ENCODE peak calls at places on chromosomes 1 and 21, in five cellular contexts. H is uterus; E is skeletal muscle cell; Q is pancreas; S is CD8-positive, alpha-beta T cell. X is an unnamed sample.

GRCh38 chr1:171295821-171296220 is 18.2 kb upstream of the FMO4 start:
- DNase-seq in H (no peak), E (no peak), Q (no peak), S (no peak), X (no peak)

GRCh38 chr1:88608139-88608943 is 75.7 kb upstream of the PKN2 start:
- DNase-seq in H (no peak), E (no peak), Q (no peak), S (no peak), X (no peak)

GRCh38 chr1:8076171-8076570 is 50.1 kb upstream of the ERRFI1 start:
- DNase-seq in H (no peak), E (no peak), Q (no peak), S (no peak), X (no peak)

GRCh38 chr1:44660176-44660575 is 14.1 kb downstream of the TMEM53 start:
- DNase-seq in H (no peak), E (peak), Q (peak), S (no peak), X (peak)

GRCh38 chr21:45088116-45088515 is 13.7 kb downstream of the ADARB1 start:
- DNase-seq in H (no peak), E (no peak), Q (no peak), S (no peak), X (no peak)

GRCh38 chr1:3222042-3222692 is 153.2 kb downstream of the PRDM16 start:
- DNase-seq in H (no peak), E (no peak), Q (peak), S (no peak), X (no peak)

GRCh38 chr1:179856286-179856685 is 21.3 kb downstream of the TOR1AIP2 start:
- DNase-seq in H (no peak), E (no peak), Q (no peak), S (no peak), X (no peak)

GRCh38 chr1:212161231-212161781 is 123.9 kb upstream of the PPP2R5A start:
- DNase-seq in H (no peak), E (peak), Q (no peak), S (no peak), X (no peak)

GRCh38 chr1:51231121-51231520 is 5.0 kb upstream of the RNF11 start:
- DNase-seq in H (no peak), E (no peak), Q (no peak), S (no peak), X (no peak)

GRCh38 chr1:95650631-95651030 is 416.6 kb downstream of the RWDD3 start:
- DNase-seq in H (no peak), E (no peak), Q (no peak), S (no peak), X (no peak)

GRCh38 chr1:12454406-12455391 is 163.3 kb downstream of the DHRS3 start:
- DNase-seq in H (peak), E (no peak), Q (no peak), S (no peak), X (no peak)

GRCh38 chr1:17416389-17416788 is 23.1 kb downstream of the RCC2 start:
- DNase-seq in H (no peak), E (no peak), Q (no peak), S (no peak), X (no peak)

GRCh38 chr1:27981146-27981545 is 21.4 kb downstream of the XKR8 start:
- DNase-seq in H (no peak), E (no peak), Q (no peak), S (no peak), X (no peak)

GRCh38 chr1:53367503-53368313 is 39.8 kb upstream of the LRP8 start:
- DNase-seq in H (peak), E (no peak), Q (peak), S (peak), X (no peak)

GRCh38 chr1:211591980-211592493 is 13.1 kb upstream of the SLC30A1 start:
- DNase-seq in H (no peak), E (peak), Q (no peak), S (no peak), X (no peak)

GRCh38 chr1:226708342-226708780 is 30.7 kb downstream of the ITPKB start:
- DNase-seq in H (peak), E (peak), Q (no peak), S (no peak), X (no peak)

GRCh38 chr1:7334475-7335035 is 436.5 kb upstream of the VAMP3 start:
- DNase-seq in H (no peak), E (no peak), Q (no peak), S (no peak), X (no peak)

GRCh38 chr1:67674260-67675011 is 10.6 kb upstream of the GADD45A start:
- DNase-seq in H (peak), E (peak), Q (no peak), S (peak), X (no peak)

GRCh38 chr1:210654176-210654786 is 325.6 kb downstream of the HHAT start:
- DNase-seq in H (no peak), E (no peak), Q (no peak), S (no peak), X (no peak)

GRCh38 chr1:61190476-61191067 is 108.2 kb downstream of the NFIA start:
- DNase-seq in H (no peak), E (no peak), Q (no peak), S (no peak), X (no peak)

GRCh38 chr1:246220495-246221065 is 286.5 kb downstream of the SMYD3 start:
- DNase-seq in H (no peak), E (no peak), Q (no peak), S (no peak), X (no peak)

GRCh38 chr1:58964428-58964827 is 180.6 kb upstream of the JUN start:
- DNase-seq in H (no peak), E (no peak), Q (peak), S (no peak), X (no peak)

GRCh38 chr1:179101566-179101965 is 19.7 kb downstream of the TOR3A start:
- DNase-seq in H (no peak), E (no peak), Q (no peak), S (no peak), X (no peak)

GRCh38 chr1:231171623-231172197 is 9.9 kb downstream of the TRIM67 start:
- DNase-seq in H (no peak), E (peak), Q (no peak), S (no peak), X (no peak)

GRCh38 chr1:66396212-66396890 is 137.6 kb upstream of the SGIP1 start:
- DNase-seq in H (no peak), E (no peak), Q (no peak), S (no peak), X (no peak)
- H3K4me3 ChIP-seq in H (no peak), E (no peak), Q (no peak), S (no peak), X (no peak)

GRCh38 chr1:36258960-36259344 is 34.7 kb downstream of the THRAP3 start:
- DNase-seq in H (no peak), E (no peak), Q (no peak), S (no peak), X (no peak)
- H3K4me3 ChIP-seq in H (no peak), E (no peak), Q (no peak), S (no peak), X (no peak)

DNA sequence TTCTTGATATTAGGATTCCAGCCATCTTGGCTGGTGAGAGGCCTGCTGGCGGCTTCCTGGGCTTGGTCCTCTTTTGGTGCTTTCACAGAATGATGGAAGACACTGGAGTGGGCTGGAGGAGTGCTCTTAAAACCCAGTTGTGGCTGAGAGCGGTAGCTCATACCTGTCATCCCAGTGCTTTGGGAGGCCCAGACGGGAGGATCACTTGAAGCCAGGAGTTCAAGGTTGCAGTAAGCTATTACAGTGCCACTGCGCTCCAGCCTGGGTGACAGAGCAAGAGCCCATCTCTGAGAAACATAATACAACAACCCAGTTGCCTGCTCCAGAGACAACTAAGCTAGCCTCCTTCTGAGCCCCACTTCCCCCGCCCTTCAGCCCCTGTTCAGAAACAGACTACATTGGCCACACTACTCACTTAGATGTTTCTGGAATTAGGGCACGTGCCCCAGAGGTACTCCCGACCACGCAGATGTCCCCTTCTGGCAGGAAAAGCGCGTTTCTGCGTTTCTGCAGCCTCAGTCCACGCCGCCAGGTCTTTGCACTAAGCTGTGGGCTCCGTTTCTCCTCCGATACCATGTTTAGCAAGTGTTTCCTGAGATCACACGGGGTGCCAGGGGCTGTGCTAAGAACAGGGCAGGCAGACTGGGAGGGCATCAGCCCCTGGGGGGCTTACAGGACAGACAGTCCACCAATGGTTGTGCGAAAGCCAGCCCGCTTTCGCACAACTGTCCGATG is 2.4 kb downstream of the PIK3CD start:
- DNase-seq in H (no peak), E (no peak), Q (no peak), S (peak), X (no peak)
- H3K4me3 ChIP-seq in H (no peak), E (no peak), Q (no peak), S (peak), X (peak)

GRCh38 chr1:169585184-169585583 is 1.1 kb downstream of the F5 start:
- DNase-seq in H (no peak), E (no peak), Q (no peak), S (no peak), X (no peak)
- H3K4me3 ChIP-seq in H (no peak), E (no peak), Q (no peak), S (no peak), X (no peak)

GRCh38 chr1:35530946-35531345 is 26.3 kb downstream of the KIAA0319L start:
- DNase-seq in H (no peak), E (no peak), Q (no peak), S (no peak), X (no peak)
- H3K4me3 ChIP-seq in H (no peak), E (no peak), Q (no peak), S (no peak), X (no peak)

GRCh38 chr1:18711561-18712253 is 81.1 kb downstream of the PAX7 start:
- DNase-seq in H (no peak), E (no peak), Q (no peak), S (no peak), X (no peak)

GRCh38 chr1:18707696-18708257 is 77.1 kb downstream of the PAX7 start:
- DNase-seq in H (no peak), E (no peak), Q (no peak), S (no peak), X (no peak)

GRCh38 chr1:18712254-18712605 is 81.6 kb downstream of the PAX7 start:
- DNase-seq in H (no peak), E (no peak), Q (no peak), S (no peak), X (no peak)

GRCh38 chr1:18710002-18710401 is 79.4 kb downstream of the PAX7 start:
- DNase-seq in H (no peak), E (no peak), Q (no peak), S (no peak), X (no peak)

DNA sequence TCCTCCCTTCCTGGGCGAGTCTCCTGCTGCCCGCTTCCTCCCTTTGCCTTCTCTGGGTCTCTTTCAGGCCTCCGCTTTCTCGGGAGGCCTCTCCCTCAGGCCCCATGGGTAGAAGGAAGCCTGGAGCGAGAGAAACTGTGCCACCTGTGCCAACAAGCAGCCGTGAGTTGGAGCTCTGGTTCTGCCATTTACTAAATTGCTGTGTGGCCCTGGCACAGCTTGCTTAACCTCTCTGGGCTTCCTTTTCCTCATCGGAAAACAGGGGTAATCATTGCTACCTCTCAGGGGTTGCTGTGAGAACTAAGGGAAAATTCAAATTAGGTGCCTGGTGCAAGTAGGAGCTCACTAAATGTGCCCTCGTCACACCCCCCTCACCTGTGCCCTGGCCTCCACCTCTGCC is 80.4 kb downstream of the PAX7 start:
- DNase-seq in H (no peak), E (no peak), Q (no peak), S (no peak), X (no peak)
- H3K4me3 ChIP-seq in H (no peak), E (no peak), Q (no peak), S (no peak), X (no peak)

DNA sequence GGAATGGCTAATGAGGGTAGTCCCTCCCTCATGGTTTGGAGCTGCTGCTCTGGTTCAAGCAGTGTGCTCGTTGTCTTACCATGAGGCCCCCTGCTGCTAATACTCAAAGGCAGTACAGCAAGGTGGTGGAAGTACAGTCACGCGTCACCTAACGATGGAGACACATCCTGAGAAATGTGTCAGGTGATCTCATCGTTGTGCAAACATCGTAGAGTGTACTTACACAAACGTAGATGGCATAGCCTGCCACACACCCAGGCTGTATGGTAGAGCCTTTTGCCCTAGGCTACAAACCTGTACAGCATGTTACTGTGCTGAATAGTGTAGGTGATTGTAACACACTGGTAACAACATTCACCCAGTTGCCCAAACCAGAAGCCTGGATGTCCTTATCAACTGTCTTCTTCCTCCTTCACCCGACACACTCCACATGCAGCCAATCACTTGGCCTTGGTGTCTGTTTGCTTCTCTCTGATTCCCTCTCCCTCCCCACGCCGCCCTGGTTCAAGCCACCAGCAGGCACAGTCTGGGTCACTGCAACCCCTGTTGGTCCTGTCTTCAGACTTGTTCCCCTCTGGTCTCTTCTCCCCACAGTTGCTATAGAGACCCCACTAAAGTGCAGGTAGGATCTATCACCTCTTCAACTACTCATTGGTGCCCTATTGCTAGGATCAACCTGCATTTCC is 6.0 kb upstream of the KCNA2 start:
- DNase-seq in H (no peak), E (no peak), Q (no peak), S (no peak), X (no peak)
- H3K4me3 ChIP-seq in H (no peak), E (no peak), Q (no peak), S (no peak), X (no peak)

GRCh38 chr1:155174334-155175280 is 958 bp downstream of the TRIM46 start:
- DNase-seq in H (no peak), E (no peak), Q (no peak), S (peak), X (peak)
- H3K4me3 ChIP-seq in H (peak), E (peak), Q (no peak), S (peak), X (peak)

DNA sequence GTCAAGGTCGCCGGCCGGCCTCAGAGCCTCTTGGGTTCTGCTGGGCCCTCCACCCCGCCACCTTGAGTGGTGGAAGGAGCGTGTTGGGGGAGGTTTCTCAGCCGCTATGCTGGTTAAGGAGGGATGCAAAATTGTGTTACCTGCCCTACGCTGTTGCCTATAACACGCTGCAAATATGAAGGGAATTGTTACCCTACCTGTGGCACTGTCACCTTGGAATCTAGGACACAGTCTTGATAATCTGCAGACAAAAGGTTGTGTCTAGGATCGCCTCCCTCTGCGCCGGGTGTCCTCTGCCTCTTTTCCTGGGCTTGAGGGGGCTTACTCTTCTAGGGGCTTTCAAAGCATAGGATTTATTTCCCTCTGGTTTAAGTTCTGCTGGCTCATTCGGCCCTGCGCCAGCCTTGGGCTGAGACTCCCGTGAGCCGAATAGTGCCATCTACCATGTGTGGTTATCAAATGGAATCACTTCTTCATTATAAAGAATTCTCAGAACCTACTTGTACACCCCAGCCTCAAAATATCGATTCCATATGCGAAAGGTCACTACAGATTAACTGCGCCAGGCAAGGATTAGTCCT is 677 bp downstream of the SLC22A15 start:
- DNase-seq in H (no peak), E (no peak), Q (peak), S (no peak), X (peak)
- H3K4me3 ChIP-seq in H (peak), E (peak), Q (peak), S (peak), X (peak)